ENCODE peak calls at places on chromosomes 3 and 15, in five cellular contexts. C, I, D, R and S are unnamed samples.

GRCh38 chr3:15520185-15520584 is 1.3 kb downstream of the COLQ start:
- DNase-seq in D (no peak), I (no peak), C (no peak), R (no peak), S (no peak)

GRCh38 chr3:184503647-184504046 is 57.9 kb upstream of the EPHB3 start:
- DNase-seq in I (no peak), R (no peak), C (no peak), D (no peak), S (no peak)

GRCh38 chr3:139935866-139936817 is 1.2 kb downstream of the CLSTN2 start:
- DNase-seq in C (no peak), R (peak), D (no peak), I (no peak), S (peak)

GRCh38 chr15:50945725-50946124 is 37.2 kb downstream of the AP4E1 start:
- DNase-seq in C (no peak), D (no peak), I (no peak), R (no peak), S (peak)

GRCh38 chr3:71724584-71725278 is 471 bp downstream of the EIF4E3 start:
- DNase-seq in D (no peak), R (peak), I (no peak), C (no peak), S (peak)

GRCh38 chr3:128320551-128321340 is 145.9 kb downstream of the DNAJB8 start:
- DNase-seq in C (no peak), R (no peak), D (no peak), I (no peak), S (no peak)

GRCh38 chr3:99895706-99896441 is 78.2 kb downstream of the CMSS1 start:
- DNase-seq in C (no peak), R (no peak), D (no peak), I (no peak), S (no peak)

GRCh38 chr3:53420831-53421230 is 73.5 kb upstream of the DCP1A start:
- DNase-seq in C (no peak), I (no peak), R (no peak), D (no peak), S (no peak)

GRCh38 chr3:61875073-61875472 is 313.7 kb downstream of the PTPRG start:
- DNase-seq in D (peak), R (no peak), C (no peak), I (no peak), S (peak)

GRCh38 chr3:16512435-16513140 is 911 bp downstream of the RFTN1 start:
- DNase-seq in C (peak), D (no peak), R (peak), I (no peak), S (peak)

GRCh38 chr15:89781891-89782618 is 5.9 kb downstream of the MESP2 start:
- DNase-seq in I (no peak), C (no peak), D (no peak), R (no peak), S (no peak)

GRCh38 chr3:8464668-8465067 is 37.0 kb upstream of the LMCD1 start:
- DNase-seq in C (no peak), I (no peak), R (no peak), D (no peak), S (no peak)

GRCh38 chr3:71330505-71330904 is 253.0 kb downstream of the FOXP1 start:
- DNase-seq in I (no peak), C (no peak), D (no peak), R (no peak), S (no peak)

GRCh38 chr3:143897558-143898305 is 49.5 kb upstream of the SLC9A9 start:
- DNase-seq in D (no peak), I (no peak), R (peak), C (no peak), S (peak)

GRCh38 chr3:125137432-125138033 is 75.0 kb downstream of the SLC12A8 start:
- DNase-seq in I (no peak), C (no peak), D (no peak), R (no peak), S (no peak)

GRCh38 chr3:99172736-99173657 is 271.5 kb upstream of the DCBLD2 start:
- DNase-seq in D (peak), C (no peak), I (no peak), R (peak), S (peak)

GRCh38 chr15:29945943-29946591 is 123.8 kb upstream of the TJP1 start:
- DNase-seq in R (no peak), I (no peak), D (no peak), C (no peak), S (no peak)

GRCh38 chr3:70754314-70754713 is 441.9 kb upstream of the MDFIC2 start:
- DNase-seq in C (no peak), D (no peak), I (no peak), R (no peak), S (no peak)

GRCh38 chr15:101115887-101116680 is 135.8 kb downstream of the CHSY1 start:
- DNase-seq in C (no peak), D (no peak), I (no peak), R (peak), S (peak)